ENCODE peak calls at places on chromosomes 2 and 18, in six cellular contexts. L is A549, X is iPS DF 6.9, Z is foreskin keratinocyte, R is brain microvascular endothelial cell, M is GM23248. S is an unnamed sample.

GRCh38 chr18:58110398-58110797 is 66.4 kb downstream of the NEDD4L start:
- DNase-seq in L (no peak), X (no peak), Z (no peak), R (no peak), M (no peak), S (no peak)

GRCh38 chr2:102046135-102046901 is 54.6 kb downstream of the IL1R2 start:
- DNase-seq in L (no peak), X (no peak), Z (no peak), R (peak; percentile 39), M (no peak), S (no peak)

GRCh38 chr2:72035518-72036172 is 112.0 kb downstream of the CYP26B1 start:
- DNase-seq in L (no peak), X (no peak), Z (no peak), R (peak; percentile 11), M (peak; percentile 46), S (peak; percentile 61)

GRCh38 chr2:69985684-69986083 is 24.3 kb upstream of the ASPRV1 start:
- DNase-seq in L (no peak), X (no peak), Z (no peak), R (no peak), M (no peak), S (peak; percentile 80)

GRCh38 chr2:57850415-57851130 is 196.0 kb upstream of the VRK2 start:
- DNase-seq in L (no peak), X (no peak), Z (no peak), R (no peak), M (no peak), S (no peak)

GRCh38 chr2:100052645-100053044 is 89.7 kb downstream of the AFF3 start:
- DNase-seq in L (no peak), X (no peak), Z (no peak), R (no peak), M (no peak), S (no peak)

GRCh38 chr2:190862591-190862991 is 18.0 kb upstream of the GLS start:
- DNase-seq in L (no peak), X (no peak), Z (peak; percentile 74), R (peak; percentile 32), M (peak; percentile 63), S (peak; percentile 79)

GRCh38 chr2:163698857-163699256 is 37.0 kb downstream of the FIGN start:
- DNase-seq in L (no peak), X (peak; percentile 64), Z (no peak), R (peak; percentile 32), M (no peak), S (no peak)

GRCh38 chr2:213188971-213189899 is 37.8 kb upstream of the IKZF2 start:
- DNase-seq in L (no peak), X (peak; percentile 48), Z (no peak), R (peak; percentile 49), M (peak; percentile 62), S (no peak)

GRCh38 chr2:99881901-99882591 is 260.3 kb downstream of the AFF3 start:
- DNase-seq in L (no peak), X (no peak), Z (peak; percentile 12), R (peak; percentile 92), M (peak; percentile 13), S (peak; percentile 36)

GRCh38 chr2:26884486-26884885 is 36.6 kb downstream of the DPYSL5 start:
- DNase-seq in L (no peak), X (no peak), Z (no peak), R (no peak), M (no peak), S (no peak)

GRCh38 chr18:6396843-6397242 is 17.9 kb downstream of the L3MBTL4 start:
- DNase-seq in L (no peak), X (no peak), Z (no peak), R (no peak), M (no peak), S (no peak)

GRCh38 chr2:197269815-197270214 is 40.8 kb downstream of the ANKRD44 start:
- DNase-seq in L (no peak), X (no peak), Z (no peak), R (no peak), M (no peak), S (no peak)

GRCh38 chr2:124241-124880 is 78.1 kb upstream of the FAM110C start:
- DNase-seq in L (no peak), X (no peak), Z (peak; percentile 40), R (no peak), M (peak; percentile 8), S (peak; percentile 63)

GRCh38 chr18:64710105-64710861 is 561.4 kb upstream of the LINC00305 start:
- DNase-seq in L (no peak), X (no peak), Z (peak; percentile 34), R (no peak), M (no peak), S (no peak)

GRCh38 chr18:51668101-51668500 is 470.6 kb upstream of the MEX3C start:
- DNase-seq in L (peak; percentile 11), X (peak; percentile 52), Z (peak; percentile 28), R (peak; percentile 41), M (peak; percentile 61), S (peak; percentile 39)

GRCh38 chr2:73970850-73971471 is 13.7 kb upstream of the TET3 start:
- DNase-seq in L (no peak), X (no peak), Z (no peak), R (no peak), M (no peak), S (no peak)

GRCh38 chr2:60806595-60806987 is 50.5 kb downstream of the PAPOLG start:
- DNase-seq in L (no peak), X (no peak), Z (no peak), R (no peak), M (no peak), S (no peak)

GRCh38 chr2:136019304-136019703 is 33.9 kb upstream of the DARS1 start:
- DNase-seq in L (no peak), X (no peak), Z (no peak), R (no peak), M (no peak), S (no peak)

GRCh38 chr2:191578031-191578430 is 99.9 kb upstream of the NABP1 start:
- DNase-seq in L (no peak), X (no peak), Z (no peak), R (no peak), M (no peak), S (peak; percentile 25)

GRCh38 chr2:212974692-212975091 is 176.7 kb downstream of the IKZF2 start:
- DNase-seq in L (no peak), X (no peak), Z (peak; percentile 73), R (peak; percentile 84), M (peak; percentile 87), S (peak; percentile 88)

GRCh38 chr2:146982393-146982846 is 862.4 kb upstream of the ACVR2A start:
- DNase-seq in L (no peak), X (no peak), Z (peak; percentile 81), R (peak; percentile 88), M (peak; percentile 92), S (peak; percentile 94)

GRCh38 chr2:36960005-36960675 is 6.2 kb downstream of the STRN start:
- DNase-seq in L (no peak), X (no peak), Z (no peak), R (no peak), M (peak; percentile 12), S (no peak)
- H3K27ac ChIP-seq in L (no peak overlapping the region), X (no peak overlapping the region), Z (no peak overlapping the region), R (no peak overlapping the region), M (no peak overlapping the region), S (no peak overlapping the region)

DNA sequence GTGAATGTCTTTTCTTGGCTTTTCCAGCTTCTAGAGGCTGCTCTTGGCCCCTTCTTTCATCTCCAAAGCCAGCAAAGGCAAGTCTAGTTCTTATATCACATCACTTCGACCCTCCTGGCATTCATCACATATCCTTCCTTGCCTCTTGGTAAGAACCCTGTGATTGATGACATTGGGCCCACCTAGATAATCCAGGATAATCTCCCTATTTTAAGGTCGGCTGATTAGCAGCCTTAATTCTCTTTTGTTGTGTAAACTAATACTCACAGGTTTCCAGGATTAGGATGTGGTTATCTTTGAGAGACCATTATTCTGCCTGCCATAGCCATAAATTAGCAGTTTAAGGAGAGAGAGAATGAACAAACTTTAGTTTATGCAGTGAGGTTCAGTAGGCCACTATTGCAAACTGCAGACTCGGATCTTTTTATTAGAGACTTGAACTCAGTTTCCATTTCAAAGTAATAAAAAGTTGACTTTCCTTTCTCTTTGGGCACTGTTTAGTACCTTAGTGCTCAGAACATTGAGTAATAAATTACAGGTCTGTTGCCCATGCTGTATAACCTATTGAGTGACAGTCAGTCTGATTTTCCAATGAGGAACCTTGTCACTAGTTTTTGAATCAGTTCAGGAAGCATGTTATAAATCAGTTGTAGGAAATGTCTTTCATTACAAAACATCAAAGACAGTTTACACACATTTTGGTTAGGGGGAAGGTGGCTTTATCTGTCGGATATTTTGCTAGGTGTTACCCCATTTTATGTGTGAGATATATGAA is 4.5 kb downstream of the NDUFV2 start:
- DNase-seq in L (no peak), X (no peak), Z (no peak), R (no peak), M (no peak), S (no peak)
- H3K27ac ChIP-seq in L (no peak overlapping the region), X (no peak overlapping the region), Z (no peak overlapping the region), R (no peak overlapping the region), M (no peak overlapping the region), S (no peak overlapping the region)

GRCh38 chr2:226423498-226423960 is 376.1 kb downstream of the IRS1 start:
- DNase-seq in L (no peak), X (no peak), Z (no peak), R (no peak), M (peak; percentile 59), S (peak; percentile 82)

GRCh38 chr2:226420646-226421045 is 379.0 kb downstream of the IRS1 start:
- DNase-seq in L (no peak), X (no peak), Z (no peak), R (no peak), M (peak; percentile 79), S (no peak)

GRCh38 chr2:226426292-226426736 is 373.3 kb downstream of the IRS1 start:
- DNase-seq in L (no peak), X (no peak), Z (peak; percentile 99), R (peak; percentile 77), M (peak; percentile 90), S (peak; percentile 96)

GRCh38 chr2:226427538-226428307 is 371.9 kb downstream of the IRS1 start:
- DNase-seq in L (peak; percentile 17), X (no peak), Z (peak; percentile 84), R (peak; percentile 95), M (peak; percentile 95), S (peak; percentile 92)

DNA sequence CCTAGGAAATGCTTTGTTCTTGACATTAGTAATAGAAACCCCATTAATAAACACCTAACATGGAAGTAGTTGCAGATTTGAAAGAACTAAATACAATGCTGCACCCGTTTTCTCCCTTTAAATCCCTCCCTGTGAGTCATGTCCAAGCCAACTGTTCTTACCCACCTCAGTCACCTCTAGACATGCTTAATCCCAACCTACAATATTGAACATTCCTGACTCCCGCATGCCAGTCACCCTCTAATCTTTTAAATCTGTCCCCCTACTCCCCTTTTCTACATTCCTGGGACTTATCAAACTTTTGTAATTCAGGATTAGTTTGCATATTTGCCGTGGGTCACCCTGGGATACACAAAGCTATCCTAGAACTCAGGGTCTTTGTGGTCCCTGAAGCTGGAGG is 374.6 kb downstream of the IRS1 start:
- DNase-seq in L (no peak), X (no peak), Z (no peak), R (no peak), M (no peak), S (peak; percentile 43)
- H3K27ac ChIP-seq in L (peak overlapping the region; percentile 84), X (no peak overlapping the region), Z (no peak overlapping the region), R (no peak overlapping the region), M (peak overlapping the region; percentile 99), S (peak overlapping the region; percentile 80)

GRCh38 chr2:118121986-118122767 is 33.9 kb downstream of the INSIG2 start:
- DNase-seq in L (no peak), X (no peak), Z (peak; percentile 46), R (no peak), M (peak; percentile 23), S (peak; percentile 56)
- H3K27ac ChIP-seq in L (peak overlapping the region; percentile 78), X (no peak overlapping the region), Z (peak overlapping the region; percentile 98), R (no peak overlapping the region), M (peak overlapping the region; percentile 91), S (peak overlapping the region; percentile 100)

GRCh38 chr2:227772197-227772661 is 26.5 kb downstream of the SCYGR8 start:
- DNase-seq in L (no peak), X (no peak), Z (no peak), R (peak; percentile 11), M (no peak), S (no peak)
- H3K27ac ChIP-seq in L (peak overlapping the region; percentile 67), X (no peak overlapping the region), Z (no peak overlapping the region), R (no peak overlapping the region), M (no peak overlapping the region), S (no peak overlapping the region)

GRCh38 chr2:42903821-42904575 is 111.6 kb upstream of the HAAO start:
- DNase-seq in L (no peak), X (no peak), Z (no peak), R (no peak), M (no peak), S (no peak)
- H3K27ac ChIP-seq in L (no peak overlapping the region), X (no peak overlapping the region), Z (no peak overlapping the region), R (no peak overlapping the region), M (no peak overlapping the region), S (no peak overlapping the region)

S was measured in mammary epithelial cell.